ENCODE peak calls at places on chromosomes 16 and 17, in nine cellular contexts. One of them, this sample, is unnamed.

GRCh38 chr16:83958137-83958810 is 5.2 kb downstream of the OSGIN1 start:
- DNase-seq in neural progenitor cell: no peak
- DNase-seq in uterus: no peak
- DNase-seq in adrenal gland: peak
- DNase-seq in AG10803: no peak
- DNase-seq in hepatocyte: no peak
- DNase-seq in HCT116: no peak
- DNase-seq in cardiac fibroblast: no peak
- DNase-seq in left lung: peak
- DNase-seq in this sample: no peak

GRCh38 chr16:16036359-16036792 is 87.0 kb downstream of the ABCC1 start:
- DNase-seq in hepatocyte: no peak
- DNase-seq in cardiac fibroblast: no peak
- DNase-seq in AG10803: no peak
- DNase-seq in left lung: no peak
- DNase-seq in uterus: no peak
- DNase-seq in adrenal gland: no peak
- DNase-seq in HCT116: no peak
- DNase-seq in neural progenitor cell: peak
- DNase-seq in this sample: no peak

GRCh38 chr17:78723001-78723796 is 58.9 kb downstream of the CYTH1 start:
- DNase-seq in uterus: no peak
- DNase-seq in HCT116: no peak
- DNase-seq in AG10803: no peak
- DNase-seq in cardiac fibroblast: no peak
- DNase-seq in neural progenitor cell: peak
- DNase-seq in left lung: no peak
- DNase-seq in adrenal gland: peak
- DNase-seq in hepatocyte: peak
- DNase-seq in this sample: peak

GRCh38 chr16:57998484-57998883 is 2.0 kb downstream of the ZNF319 start:
- DNase-seq in adrenal gland: no peak
- DNase-seq in neural progenitor cell: no peak
- DNase-seq in uterus: no peak
- DNase-seq in hepatocyte: peak
- DNase-seq in HCT116: no peak
- DNase-seq in left lung: peak
- DNase-seq in cardiac fibroblast: peak
- DNase-seq in AG10803: peak
- DNase-seq in this sample: peak

GRCh38 chr17:7858487-7858832 is 657 bp downstream of the CYB5D1 start:
- DNase-seq in adrenal gland: peak
- DNase-seq in uterus: peak
- DNase-seq in cardiac fibroblast: peak
- DNase-seq in AG10803: peak
- DNase-seq in HCT116: no peak
- DNase-seq in neural progenitor cell: peak
- DNase-seq in hepatocyte: peak
- DNase-seq in left lung: peak
- DNase-seq in this sample: peak

GRCh38 chr17:5272313-5272712 is 9.8 kb upstream of the RABEP1 start:
- DNase-seq in uterus: no peak
- DNase-seq in adrenal gland: no peak
- DNase-seq in cardiac fibroblast: no peak
- DNase-seq in left lung: no peak
- DNase-seq in HCT116: no peak
- DNase-seq in AG10803: no peak
- DNase-seq in neural progenitor cell: no peak
- DNase-seq in hepatocyte: no peak
- DNase-seq in this sample: no peak

GRCh38 chr16:79601978-79602609 is 1.6 kb upstream of the MAF start:
- DNase-seq in neural progenitor cell: peak
- DNase-seq in hepatocyte: peak
- DNase-seq in uterus: peak
- DNase-seq in adrenal gland: peak
- DNase-seq in HCT116: no peak
- DNase-seq in left lung: no peak
- DNase-seq in AG10803: peak
- DNase-seq in cardiac fibroblast: peak
- DNase-seq in this sample: peak

GRCh38 chr17:8062435-8062806 is 23.6 kb downstream of the ALOX15B start:
- DNase-seq in hepatocyte: no peak
- DNase-seq in left lung: no peak
- DNase-seq in adrenal gland: peak
- DNase-seq in cardiac fibroblast: peak
- DNase-seq in AG10803: no peak
- DNase-seq in HCT116: no peak
- DNase-seq in neural progenitor cell: no peak
- DNase-seq in uterus: no peak
- DNase-seq in this sample: no peak

GRCh38 chr17:55962931-55963378 is 190.3 kb upstream of the ANKFN1 start:
- DNase-seq in hepatocyte: peak
- DNase-seq in HCT116: no peak
- DNase-seq in adrenal gland: no peak
- DNase-seq in AG10803: no peak
- DNase-seq in uterus: no peak
- DNase-seq in neural progenitor cell: no peak
- DNase-seq in left lung: peak
- DNase-seq in cardiac fibroblast: no peak
- DNase-seq in this sample: no peak

GRCh38 chr16:51449441-51449840 is 298.4 kb upstream of the SALL1 start:
- DNase-seq in AG10803: no peak
- DNase-seq in adrenal gland: no peak
- DNase-seq in uterus: no peak
- DNase-seq in cardiac fibroblast: no peak
- DNase-seq in left lung: no peak
- DNase-seq in HCT116: no peak
- DNase-seq in neural progenitor cell: peak
- DNase-seq in hepatocyte: no peak
- DNase-seq in this sample: no peak

GRCh38 chr16:53282975-53283946 is 151.0 kb upstream of the RBL2 start:
- DNase-seq in cardiac fibroblast: peak
- DNase-seq in left lung: no peak
- DNase-seq in adrenal gland: no peak
- DNase-seq in neural progenitor cell: peak
- DNase-seq in HCT116: peak
- DNase-seq in AG10803: peak
- DNase-seq in hepatocyte: peak
- DNase-seq in uterus: no peak
- DNase-seq in this sample: no peak

GRCh38 chr17:37732313-37732712 is 12.5 kb downstream of the HNF1B start:
- DNase-seq in adrenal gland: peak
- DNase-seq in cardiac fibroblast: no peak
- DNase-seq in AG10803: no peak
- DNase-seq in left lung: no peak
- DNase-seq in neural progenitor cell: no peak
- DNase-seq in HCT116: no peak
- DNase-seq in uterus: no peak
- DNase-seq in hepatocyte: no peak
- DNase-seq in this sample: no peak

GRCh38 chr16:84614075-84614474 is 3.8 kb downstream of the COTL1 start:
- DNase-seq in cardiac fibroblast: no peak
- DNase-seq in HCT116: no peak
- DNase-seq in adrenal gland: no peak
- DNase-seq in hepatocyte: no peak
- DNase-seq in uterus: peak
- DNase-seq in left lung: peak
- DNase-seq in AG10803: no peak
- DNase-seq in neural progenitor cell: no peak
- DNase-seq in this sample: no peak

GRCh38 chr16:24999856-25000447 is 15.2 kb downstream of the ARHGAP17 start:
- DNase-seq in adrenal gland: peak
- DNase-seq in left lung: no peak
- DNase-seq in HCT116: no peak
- DNase-seq in hepatocyte: peak
- DNase-seq in AG10803: peak
- DNase-seq in cardiac fibroblast: no peak
- DNase-seq in neural progenitor cell: no peak
- DNase-seq in uterus: no peak
- DNase-seq in this sample: peak

DNA sequence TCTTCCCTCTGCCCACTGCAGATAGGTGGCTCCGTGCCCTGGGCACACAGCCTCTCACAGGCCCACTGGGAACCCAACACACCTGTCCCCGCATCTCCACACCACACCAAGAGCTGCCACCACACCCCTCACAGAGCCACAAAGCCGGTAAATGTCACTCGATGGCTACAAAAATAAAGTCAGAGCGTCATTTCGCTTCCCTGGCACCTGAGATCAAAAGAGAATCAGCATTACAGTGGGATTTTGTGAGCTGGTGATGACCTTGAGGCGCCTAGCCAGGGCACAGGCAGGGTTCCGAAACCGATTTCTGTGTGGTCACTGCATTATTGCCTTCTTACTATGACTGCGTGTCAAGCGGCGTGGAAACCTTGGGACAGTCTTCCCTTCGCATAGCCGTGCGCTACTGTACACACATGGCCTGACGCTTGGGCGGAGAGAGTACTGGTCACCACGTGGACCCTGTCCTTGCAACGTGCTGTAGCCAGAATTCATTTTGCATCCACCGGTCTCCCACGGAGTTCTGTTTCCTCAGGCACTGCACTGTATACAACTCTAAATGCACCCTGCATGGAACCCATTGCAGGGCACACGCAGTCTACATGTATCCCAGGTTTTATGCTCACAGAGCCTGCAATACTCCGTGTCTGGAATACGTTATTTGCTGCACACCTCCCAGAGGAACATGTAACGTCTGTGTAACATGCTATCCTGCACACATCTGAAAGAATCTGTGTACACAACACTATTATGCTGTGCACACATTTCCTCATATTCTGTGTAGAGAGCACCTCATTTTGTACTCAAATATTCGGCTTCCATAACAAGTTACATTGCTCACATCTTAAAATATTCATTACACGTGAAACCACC is 5.8 kb upstream of the FOXF1 start:
- DNase-seq in adrenal gland: no peak
- DNase-seq in left lung: no peak
- DNase-seq in HCT116: no peak
- DNase-seq in hepatocyte: no peak
- DNase-seq in AG10803: no peak
- DNase-seq in uterus: no peak
- DNase-seq in cardiac fibroblast: no peak
- DNase-seq in neural progenitor cell: no peak
- DNase-seq in this sample: no peak
- H3K4me3 ChIP-seq in adrenal gland: no peak
- H3K4me3 ChIP-seq in left lung: peak
- H3K4me3 ChIP-seq in HCT116: no peak
- H3K4me3 ChIP-seq in hepatocyte: peak
- H3K4me3 ChIP-seq in AG10803: no peak
- H3K4me3 ChIP-seq in uterus: no peak
- H3K4me3 ChIP-seq in cardiac fibroblast: no peak
- H3K4me3 ChIP-seq in neural progenitor cell: no peak
- H3K4me3 ChIP-seq in this sample: no peak

DNA sequence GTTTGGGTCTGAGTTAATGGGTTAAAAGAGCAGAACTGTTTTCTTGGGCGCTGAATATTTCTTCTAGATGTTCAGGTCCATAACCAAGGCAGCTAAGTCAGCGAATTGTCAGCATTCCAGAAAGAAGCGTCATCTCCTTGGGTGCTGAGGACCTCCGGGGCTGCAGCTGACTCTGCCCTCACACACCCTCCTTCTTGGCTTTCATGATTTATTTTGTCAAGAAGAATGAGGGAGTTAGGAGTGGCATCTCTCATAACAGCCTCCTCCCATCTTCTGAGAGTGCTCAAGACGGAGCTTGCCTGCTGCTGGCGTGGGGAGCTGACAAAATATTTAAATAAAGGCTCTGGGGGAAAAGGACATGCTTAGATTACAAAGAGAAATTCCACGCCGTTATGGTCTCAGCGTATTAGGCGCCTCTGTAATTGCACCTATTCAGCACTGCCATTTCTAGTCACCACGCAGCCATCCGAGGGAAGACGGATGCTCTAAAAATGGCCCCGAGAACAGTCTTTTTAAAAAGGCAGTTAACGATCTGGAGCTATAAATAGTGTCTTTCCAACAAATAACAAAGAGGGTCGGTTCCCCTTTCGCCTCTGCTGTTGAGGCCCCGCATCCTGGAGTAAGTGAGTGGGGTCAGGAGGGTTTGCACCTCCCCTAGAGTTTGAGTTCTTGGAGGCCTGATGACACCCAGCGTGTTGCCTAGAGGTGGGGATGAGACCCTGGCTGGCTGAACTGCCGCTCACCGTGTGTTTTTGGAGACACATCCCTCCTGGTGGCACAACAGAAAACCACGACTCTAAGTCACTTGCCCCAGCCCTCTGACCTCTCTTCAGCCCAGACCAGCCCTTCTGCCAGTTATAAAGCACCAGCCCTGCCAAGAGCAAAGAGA is 187.1 kb downstream of the CCDC182 start:
- DNase-seq in AG10803: peak
- DNase-seq in cardiac fibroblast: peak
- DNase-seq in neural progenitor cell: no peak
- DNase-seq in HCT116: no peak
- DNase-seq in adrenal gland: no peak
- DNase-seq in left lung: peak
- DNase-seq in hepatocyte: peak
- DNase-seq in uterus: no peak
- DNase-seq in this sample: no peak
- H3K4me3 ChIP-seq in AG10803: no peak
- H3K4me3 ChIP-seq in cardiac fibroblast: no peak
- H3K4me3 ChIP-seq in neural progenitor cell: no peak
- H3K4me3 ChIP-seq in HCT116: no peak
- H3K4me3 ChIP-seq in adrenal gland: no peak
- H3K4me3 ChIP-seq in left lung: no peak
- H3K4me3 ChIP-seq in hepatocyte: no peak
- H3K4me3 ChIP-seq in uterus: no peak
- H3K4me3 ChIP-seq in this sample: no peak

DNA sequence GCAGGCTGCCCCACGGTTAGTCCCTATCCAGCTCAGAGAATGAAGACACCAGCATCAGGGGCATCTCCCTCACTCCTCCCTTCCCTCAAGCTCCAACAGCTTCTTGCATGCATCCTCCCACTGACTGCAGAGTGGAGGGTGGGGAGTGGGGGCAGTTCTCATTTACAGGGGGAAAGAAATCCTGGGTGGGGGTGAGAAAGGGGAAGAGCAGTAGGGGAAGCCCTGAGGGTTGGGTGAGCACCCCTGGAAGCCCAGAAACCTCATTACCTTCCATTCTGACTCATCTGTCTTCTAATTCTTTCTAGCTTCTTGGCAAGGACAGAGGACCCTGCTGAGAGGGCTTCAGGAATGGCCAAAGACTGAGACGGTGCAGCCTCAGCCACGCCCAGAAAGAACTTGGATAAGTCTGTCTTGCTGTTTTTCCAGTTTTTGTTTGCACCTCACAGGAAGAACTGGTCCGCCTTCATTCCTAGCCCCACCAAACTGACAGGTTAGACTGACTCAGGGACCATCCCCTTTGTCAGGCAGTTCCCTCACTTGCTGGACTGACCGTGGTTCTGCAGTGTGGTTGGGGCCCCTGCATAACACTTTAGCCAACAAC is 52.5 kb upstream of the WSB1 start:
- DNase-seq in uterus: no peak
- DNase-seq in left lung: no peak
- DNase-seq in hepatocyte: peak
- DNase-seq in AG10803: peak
- DNase-seq in adrenal gland: no peak
- DNase-seq in neural progenitor cell: no peak
- DNase-seq in HCT116: peak
- DNase-seq in cardiac fibroblast: peak
- DNase-seq in this sample: no peak
- H3K4me3 ChIP-seq in uterus: no peak
- H3K4me3 ChIP-seq in left lung: no peak
- H3K4me3 ChIP-seq in hepatocyte: no peak
- H3K4me3 ChIP-seq in AG10803: no peak
- H3K4me3 ChIP-seq in adrenal gland: no peak
- H3K4me3 ChIP-seq in neural progenitor cell: no peak
- H3K4me3 ChIP-seq in HCT116: peak
- H3K4me3 ChIP-seq in cardiac fibroblast: no peak
- H3K4me3 ChIP-seq in this sample: no peak

GRCh38 chr17:73983623-73984410 is 219.7 kb upstream of the RPL38 start:
- DNase-seq in HCT116: no peak
- DNase-seq in cardiac fibroblast: no peak
- DNase-seq in uterus: no peak
- DNase-seq in AG10803: no peak
- DNase-seq in neural progenitor cell: no peak
- DNase-seq in left lung: no peak
- DNase-seq in adrenal gland: no peak
- DNase-seq in hepatocyte: no peak
- DNase-seq in this sample: no peak
- H3K4me3 ChIP-seq in HCT116: no peak
- H3K4me3 ChIP-seq in cardiac fibroblast: no peak
- H3K4me3 ChIP-seq in uterus: no peak
- H3K4me3 ChIP-seq in AG10803: no peak
- H3K4me3 ChIP-seq in neural progenitor cell: no peak
- H3K4me3 ChIP-seq in left lung: no peak
- H3K4me3 ChIP-seq in adrenal gland: no peak
- H3K4me3 ChIP-seq in hepatocyte: no peak
- H3K4me3 ChIP-seq in this sample: no peak